ENCODE peak calls at places on chromosomes 2 and 18, in ten cellular contexts. U is right cardiac atrium, S is dorsolateral prefrontal cortex, X is left ventricle myocardium inferior, N is heart right ventricle, O is MM.1S, W is caudate nucleus, A is tibial nerve, Z is A549, B is cardiac muscle cell. D is an unnamed sample.

GRCh38 chr2:127737892-127738291 is 36.6 kb downstream of the SFT2D3 start:
- DNase-seq in X (no peak), N (no peak), B (no peak), O (no peak), U (no peak), S (no peak), W (no peak), A (no peak), Z (no peak), D (no peak)

GRCh38 chr2:101517753-101518152 is 42.8 kb upstream of the RFX8 start:
- DNase-seq in B (peak; percentile 71), X (no peak), N (no peak), S (no peak), U (no peak), O (no peak), W (no peak), Z (peak; percentile 16), A (no peak), D (no peak)

GRCh38 chr2:206212673-206213513 is 53.2 kb downstream of the EEF1B2 start:
- DNase-seq in Z (no peak), U (no peak), N (no peak), X (no peak), A (no peak), O (no peak), B (peak; percentile 80), S (no peak), W (peak; percentile 10), D (no peak)

GRCh38 chr2:99340669-99341236 is 3.6 kb downstream of the EIF5B start:
- DNase-seq in S (no peak), X (no peak), A (no peak), N (no peak), U (no peak), Z (no peak), O (no peak), B (no peak), W (no peak), D (no peak)

GRCh38 chr2:17901246-17901645 is 22.8 kb downstream of the KCNS3 start:
- DNase-seq in A (peak; percentile 42), B (no peak), X (peak; percentile 32), W (no peak), Z (no peak), O (no peak), U (no peak), S (no peak), N (peak; percentile 22), D (no peak)

GRCh38 chr18:21450913-21451312 is 149.6 kb downstream of the ESCO1 start:
- DNase-seq in S (no peak), U (no peak), A (no peak), N (no peak), Z (no peak), B (no peak), O (no peak), X (no peak), W (no peak), D (no peak)

GRCh38 chr2:240871071-240871958 is 2.7 kb downstream of the AGXT start:
- DNase-seq in N (no peak), S (no peak), Z (no peak), B (no peak), X (no peak), A (no peak), U (no peak), W (no peak), O (no peak), D (no peak)

GRCh38 chr2:195575879-195576391 is 81.1 kb upstream of the SLC39A10 start:
- DNase-seq in U (no peak), A (no peak), N (no peak), W (no peak), S (no peak), X (no peak), B (peak; percentile 92), O (peak; percentile 27), Z (peak; percentile 64), D (no peak)

GRCh38 chr2:159595410-159596046 is 20.8 kb downstream of the BAZ2B start:
- DNase-seq in B (no peak), A (no peak), W (no peak), X (no peak), N (no peak), U (no peak), Z (no peak), S (no peak), O (no peak), D (no peak)

GRCh38 chr2:156852210-156852609 is 405.3 kb upstream of the GALNT5 start:
- DNase-seq in U (no peak), B (no peak), A (no peak), X (no peak), W (no peak), Z (no peak), S (no peak), N (no peak), O (no peak), D (no peak)

GRCh38 chr2:127085260-127085666 is 21.7 kb downstream of the BIN1 start:
- DNase-seq in S (no peak), A (no peak), B (peak; percentile 65), N (no peak), U (no peak), O (no peak), W (no peak), Z (no peak), X (no peak), D (peak; percentile 86)

GRCh38 chr2:1730047-1730937 is 14.0 kb downstream of the PXDN start:
- DNase-seq in W (no peak), B (peak; percentile 86), N (peak; percentile 26), X (peak; percentile 18), Z (no peak), S (no peak), O (no peak), A (no peak), U (peak; percentile 62), D (no peak)

GRCh38 chr2:160376576-160376975 is 117.0 kb downstream of the RBMS1 start:
- DNase-seq in S (no peak), N (no peak), X (no peak), B (peak; percentile 79), U (peak; percentile 64), O (no peak), A (no peak), W (no peak), Z (no peak), D (no peak)

GRCh38 chr18:36809590-36810381 is 19.0 kb downstream of the TPGS2 start:
- DNase-seq in X (no peak), B (peak; percentile 82), S (peak; percentile 36), A (no peak), N (no peak), O (peak; percentile 78), W (no peak), U (peak; percentile 39), Z (peak; percentile 61), D (no peak)

GRCh38 chr2:17966793-17967192 is 88.3 kb downstream of the KCNS3 start:
- DNase-seq in X (no peak), U (no peak), O (peak; percentile 56), N (no peak), Z (no peak), S (no peak), W (no peak), A (no peak), B (no peak), D (no peak)

GRCh38 chr2:17879137-17879912 is 858 bp downstream of the KCNS3 start:
- DNase-seq in X (peak; percentile 73), W (peak; percentile 12), S (peak; percentile 51), O (peak; percentile 83), B (peak; percentile 38), N (peak; percentile 72), A (no peak), U (peak; percentile 87), Z (peak; percentile 82), D (peak; percentile 87)

GRCh38 chr2:207483477-207483876 is 46.3 kb upstream of the CREB1 start:
- DNase-seq in O (no peak), B (no peak), U (no peak), S (no peak), W (no peak), Z (no peak), X (no peak), N (no peak), A (no peak), D (no peak)

GRCh38 chr2:28544915-28545589 is 49.2 kb downstream of the PLB1 start:
- DNase-seq in A (no peak), X (no peak), U (no peak), W (no peak), Z (no peak), N (no peak), B (no peak), S (no peak), O (peak; percentile 85), D (no peak)
- H3K27ac ChIP-seq in A (peak overlapping the region; percentile 56), X (no peak overlapping the region), U (no peak overlapping the region), W (no peak overlapping the region), Z (no peak overlapping the region), N (no peak overlapping the region), B (peak overlapping the region; percentile 76), S (no peak overlapping the region), O (peak overlapping the region; percentile 98), D (no peak overlapping the region)

GRCh38 chr2:239201531-239201876 is 199.3 kb downstream of the HDAC4 start:
- DNase-seq in W (no peak), S (peak; percentile 64), O (peak; percentile 81), X (peak; percentile 63), U (peak; percentile 73), A (peak; percentile 57), B (no peak), N (no peak), Z (no peak), D (no peak)
- H3K27ac ChIP-seq in W (peak overlapping the region; percentile 11), S (peak overlapping the region; percentile 78), O (peak overlapping the region; percentile 60), X (peak overlapping the region; percentile 81), U (no peak overlapping the region), A (peak overlapping the region; percentile 52), B (no peak overlapping the region), N (peak overlapping the region; percentile 49), Z (no peak overlapping the region), D (no peak overlapping the region)

GRCh38 chr2:200423552-200423951 is 86.3 kb downstream of the KCTD18 start:
- DNase-seq in O (peak; percentile 69), W (no peak), B (no peak), A (no peak), X (no peak), N (no peak), U (no peak), S (no peak), Z (no peak), D (no peak)
- H3K27ac ChIP-seq in O (peak overlapping the region; percentile 95), W (no peak overlapping the region), B (no peak overlapping the region), A (no peak overlapping the region), X (no peak overlapping the region), N (no peak overlapping the region), U (no peak overlapping the region), S (peak overlapping the region; percentile 51), Z (no peak overlapping the region), D (no peak overlapping the region)

DNA sequence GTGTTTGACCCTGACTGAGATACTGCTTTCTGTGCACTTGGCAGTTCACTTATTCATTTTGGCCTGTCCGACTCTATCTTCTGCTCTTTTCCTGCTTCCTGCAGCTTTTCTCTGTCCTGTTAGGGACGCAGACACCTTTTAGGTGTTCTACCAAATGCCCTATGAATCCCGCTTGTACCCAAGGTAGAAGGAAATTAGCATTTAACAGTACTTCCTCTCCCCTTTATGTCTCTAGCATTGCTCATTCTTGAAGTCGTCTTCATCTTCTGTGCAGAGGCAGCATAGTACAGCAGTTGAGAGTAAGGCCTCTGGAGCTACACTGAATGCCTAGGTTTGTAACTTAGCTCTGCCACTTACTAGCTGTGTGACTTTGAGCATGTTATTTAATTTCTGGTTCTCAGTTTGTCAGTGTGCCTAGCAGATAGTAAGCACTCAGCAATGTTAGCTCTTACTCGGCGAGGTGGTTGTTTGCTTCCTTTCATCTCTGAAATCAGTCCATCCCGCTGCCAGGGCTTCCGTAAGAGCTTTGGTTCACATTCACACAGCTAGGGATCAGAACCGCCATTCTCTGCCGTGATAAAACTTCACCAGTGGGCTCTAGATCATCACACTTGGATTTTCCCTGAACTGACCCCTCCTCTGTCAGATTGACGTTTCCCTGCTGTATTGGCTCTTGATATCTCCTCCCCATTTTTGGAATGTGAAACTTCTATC is 1.4 kb downstream of the CCT7 start:
- DNase-seq in A (no peak), W (no peak), B (no peak), S (no peak), X (no peak), Z (no peak), N (no peak), U (no peak), O (no peak), D (no peak)
- H3K27ac ChIP-seq in A (no peak overlapping the region), W (no peak overlapping the region), B (no peak overlapping the region), S (peak overlapping the region; percentile 98), X (peak overlapping the region; percentile 97), Z (no peak overlapping the region), N (no peak overlapping the region), U (no peak overlapping the region), O (no peak overlapping the region), D (no peak overlapping the region)